ENCODE peak calls at places on chromosomes 2 and 18, in five cellular contexts. Y is aorta, E is H7, M is cardiac muscle cell, I is AG10803. Z is an unnamed sample.

GRCh38 chr18:41395695-41396094 is 559.3 kb upstream of the PIK3C3 start:
- DNase-seq in I (no peak), E (no peak), M (no peak), Y (no peak), Z (no peak)

GRCh38 chr2:235956281-235956970 is 211.8 kb downstream of the GBX2 start:
- DNase-seq in E (no peak), M (no peak), Y (peak; percentile 22), I (no peak), Z (no peak)

GRCh38 chr18:27966872-27967271 is 210.1 kb downstream of the CDH2 start:
- DNase-seq in I (peak; percentile 10), E (no peak), Y (no peak), M (no peak), Z (no peak)

GRCh38 chr2:187580462-187581124 is 26.4 kb upstream of the TFPI start:
- DNase-seq in M (peak; percentile 55), E (peak; percentile 2), I (peak; percentile 73), Y (no peak), Z (no peak)

GRCh38 chr18:6627621-6628020 is 101.9 kb upstream of the ARHGAP28 start:
- DNase-seq in I (peak; percentile 44), E (no peak), Y (no peak), M (no peak), Z (no peak)

GRCh38 chr2:181364492-181365175 is 92.6 kb upstream of the ITGA4 start:
- DNase-seq in M (no peak), Y (no peak), I (peak; percentile 64), E (no peak), Z (no peak)

GRCh38 chr2:127386764-127387654 is 766 bp downstream of the MAP3K2 start:
- DNase-seq in E (peak; percentile 90), Y (peak; percentile 92), M (peak; percentile 96), I (peak; percentile 93), Z (peak; percentile 83)

GRCh38 chr2:144446136-144446535 is 73.8 kb downstream of the ZEB2 start:
- DNase-seq in Y (no peak), I (no peak), E (no peak), M (no peak), Z (no peak)

GRCh38 chr2:110858135-110858737 is 125.9 kb downstream of the ACOXL start:
- DNase-seq in E (no peak), Y (no peak), M (no peak), I (no peak), Z (no peak)

GRCh38 chr2:197876524-197876923 is 72.1 kb downstream of the PLCL1 start:
- DNase-seq in Y (no peak), M (no peak), I (no peak), E (no peak), Z (no peak)

GRCh38 chr2:38146917-38147307 is 71.0 kb upstream of the CYP1B1 start:
- DNase-seq in Y (no peak), E (peak; percentile 28), I (peak; percentile 95), M (peak; percentile 4), Z (peak; percentile 82)

GRCh38 chr2:224331698-224332097 is 70.2 kb downstream of the FAM124B start:
- DNase-seq in I (no peak), E (no peak), Y (no peak), M (no peak), Z (no peak)

GRCh38 chr2:10389596-10389995 is 58.5 kb downstream of the ODC1 start:
- DNase-seq in E (no peak), Y (no peak), I (peak; percentile 88), M (no peak), Z (no peak)

GRCh38 chr2:163347982-163348842 is 387.6 kb downstream of the FIGN start:
- DNase-seq in M (peak; percentile 90), I (peak; percentile 72), Y (peak; percentile 90), E (peak; percentile 74), Z (peak; percentile 61)

GRCh38 chr2:119196301-119197124 is 27.1 kb upstream of the STEAP3 start:
- DNase-seq in Y (no peak), I (no peak), E (peak; percentile 73), M (no peak), Z (no peak)

GRCh38 chr2:186129767-186130581 is 356.1 kb upstream of the ZC3H15 start:
- DNase-seq in M (no peak), Y (no peak), E (no peak), I (no peak), Z (no peak)

GRCh38 chr2:85707304-85707703 is 13.1 kb downstream of the GNLY start:
- DNase-seq in E (peak; percentile 83), M (peak; percentile 87), Y (no peak), I (peak; percentile 85), Z (no peak)

GRCh38 chr2:204468689-204469429 is 76.4 kb upstream of the PARD3B start:
- DNase-seq in Y (no peak), M (no peak), I (peak; percentile 97), E (no peak), Z (no peak)

GRCh38 chr2:55965966-55966365 is 42.4 kb upstream of the EFEMP1 start:
- DNase-seq in E (no peak), Y (no peak), M (no peak), I (peak; percentile 18), Z (no peak)

GRCh38 chr2:152425765-152426710 is 91.1 kb downstream of the FMNL2 start:
- DNase-seq in E (no peak), Y (no peak), M (no peak), I (peak; percentile 30), Z (no peak)

DNA sequence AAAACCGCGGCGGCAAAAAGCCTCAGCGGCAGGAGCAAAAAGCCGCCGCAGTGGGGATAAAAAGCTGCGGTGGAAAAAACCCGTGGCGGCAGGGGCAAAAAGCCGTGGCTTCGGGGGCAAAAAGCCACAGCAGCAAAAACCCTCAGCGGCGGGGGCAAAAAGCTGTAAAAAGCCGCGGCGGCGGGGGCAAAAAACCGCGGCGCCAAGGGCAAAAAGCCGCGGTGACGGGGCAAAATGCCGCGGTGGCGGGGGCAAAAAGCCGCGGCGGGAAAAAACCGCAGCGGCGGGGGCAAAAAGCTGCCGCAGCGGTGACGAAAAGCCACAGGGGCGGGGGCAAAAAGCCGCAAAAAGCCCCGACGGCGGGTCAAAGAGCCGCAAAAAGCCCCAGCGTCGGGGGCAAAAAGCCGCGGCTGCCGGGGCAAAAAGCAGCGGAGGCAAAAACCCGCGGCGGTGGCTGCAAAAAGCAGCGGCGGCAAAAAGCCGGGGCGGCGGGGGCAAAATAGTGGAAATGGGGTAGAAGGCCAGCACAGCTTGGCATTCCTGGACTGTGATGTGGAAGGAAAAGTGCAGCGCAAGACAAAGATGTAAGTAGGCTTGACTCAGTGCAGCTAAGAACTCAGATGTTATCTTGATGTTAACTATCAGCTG is 151.8 kb downstream of the ANKRD30BL start:
- DNase-seq in M (peak; percentile 1), I (no peak), Y (no peak), E (peak; percentile 24), Z (no peak)
- H3K4me3 ChIP-seq in M (peak overlapping the region; percentile 37), I (peak overlapping the region; percentile 35), Y (no peak overlapping the region), E (peak overlapping the region; percentile 27), Z (no peak overlapping the region)

DNA sequence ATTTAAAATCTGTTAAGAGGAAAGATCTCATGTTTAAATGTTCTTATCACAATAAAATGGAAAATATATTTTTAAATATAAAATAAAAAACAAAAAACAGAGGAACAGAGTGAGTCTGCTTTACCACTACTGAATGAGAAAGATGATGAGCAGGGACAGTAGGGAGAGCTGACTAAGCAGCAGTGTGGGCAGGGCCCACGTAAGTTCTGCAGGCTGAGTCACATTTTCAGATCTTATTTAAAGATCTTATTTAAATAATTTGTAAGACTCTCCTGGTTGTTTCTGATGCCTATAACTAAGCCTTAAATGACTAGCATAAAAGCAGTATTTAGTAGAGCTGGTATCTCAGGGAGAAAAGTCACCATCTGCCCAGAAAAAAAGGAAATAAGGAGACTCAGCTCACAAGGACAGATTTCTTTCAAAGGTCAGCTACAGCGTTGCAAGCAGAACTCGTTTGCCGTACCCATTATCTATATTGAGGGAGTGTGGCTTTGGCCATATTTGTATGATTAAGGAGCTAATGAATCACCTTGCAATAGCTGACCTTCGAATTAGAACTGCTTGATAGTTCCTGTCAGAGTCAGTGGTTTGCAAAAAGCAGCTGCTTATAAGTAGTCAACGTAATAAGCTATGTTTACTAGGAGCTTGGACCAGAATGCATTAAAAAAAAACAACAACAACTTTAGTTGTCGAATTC is 322.1 kb upstream of the CHAC2 start:
- DNase-seq in I (peak; percentile 27), M (no peak), E (no peak), Y (no peak), Z (no peak)
- H3K4me3 ChIP-seq in I (no peak overlapping the region), M (no peak overlapping the region), E (no peak overlapping the region), Y (no peak overlapping the region), Z (no peak overlapping the region)

GRCh38 chr2:96184188-96184587 is 24.4 kb downstream of the STARD7 start:
- DNase-seq in M (no peak), I (no peak), Y (no peak), E (no peak), Z (no peak)
- H3K4me3 ChIP-seq in M (no peak overlapping the region), I (no peak overlapping the region), Y (no peak overlapping the region), E (no peak overlapping the region), Z (no peak overlapping the region)

DNA sequence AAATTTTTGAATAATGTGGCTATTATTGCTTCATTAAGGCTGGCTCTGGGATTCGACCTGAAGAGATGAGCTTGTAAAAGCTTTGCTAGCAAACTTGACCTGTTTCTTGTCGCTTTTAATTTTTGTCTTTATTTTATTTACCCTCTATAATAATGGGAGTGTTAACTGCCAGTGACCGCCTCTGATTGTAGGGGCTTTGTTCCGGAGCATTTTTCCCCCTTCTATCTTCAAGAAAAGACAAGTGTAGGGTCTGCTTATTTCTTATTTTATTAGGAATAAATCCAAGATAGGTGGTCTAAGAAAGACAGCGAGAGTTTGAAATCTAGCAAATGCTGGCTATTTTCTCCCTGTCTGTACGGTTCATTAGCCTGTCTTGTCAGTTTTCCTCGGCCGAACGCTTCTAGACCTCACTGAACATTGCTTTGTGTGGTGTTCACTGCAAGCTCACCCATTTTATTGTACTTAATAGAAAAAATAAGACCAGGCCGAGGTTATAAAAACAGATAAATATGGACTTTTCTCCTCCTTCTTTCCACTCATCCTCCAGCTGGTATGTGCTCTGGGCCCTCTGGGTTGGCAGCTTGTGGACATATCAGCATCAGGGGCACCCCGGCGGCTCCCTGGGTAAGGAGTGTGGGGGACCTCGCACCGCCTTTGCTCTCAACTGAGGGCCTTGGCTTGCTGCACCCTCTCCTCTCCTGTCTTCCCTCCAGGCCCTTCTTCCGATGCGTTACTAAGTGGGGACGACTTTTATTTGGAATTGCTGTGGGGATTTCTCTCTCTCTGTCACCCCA is 8.5 kb downstream of the MEIS1 start:
- DNase-seq in Y (peak; percentile 78), M (no peak), E (peak; percentile 22), I (peak; percentile 26), Z (no peak)
- H3K4me3 ChIP-seq in Y (peak overlapping the region; percentile 60), M (peak overlapping the region; percentile 94), E (no peak overlapping the region), I (peak overlapping the region; percentile 88), Z (no peak overlapping the region)

GRCh38 chr2:42100696-42101585 is 53.1 kb downstream of the PKDCC start:
- DNase-seq in I (peak; percentile 85), M (no peak), E (peak; percentile 84), Y (peak; percentile 90), Z (no peak)

GRCh38 chr2:42099431-42100173 is 51.8 kb downstream of the PKDCC start:
- DNase-seq in M (no peak), Y (no peak), I (no peak), E (no peak), Z (no peak)

GRCh38 chr2:42103829-42104228 is 56.0 kb downstream of the PKDCC start:
- DNase-seq in I (no peak), M (no peak), Y (no peak), E (no peak), Z (no peak)

GRCh38 chr2:42102606-42103450 is 55.0 kb downstream of the PKDCC start:
- DNase-seq in M (peak; percentile 90), I (peak; percentile 41), E (peak; percentile 96), Y (peak; percentile 88), Z (no peak)

GRCh38 chr2:42101641-42102605 is 54.1 kb downstream of the PKDCC start:
- DNase-seq in E (peak; percentile 78), M (no peak), I (peak; percentile 91), Y (peak; percentile 86), Z (no peak)
- H3K4me3 ChIP-seq in E (peak overlapping the region; percentile 44), M (no peak overlapping the region), I (peak overlapping the region; percentile 20), Y (no peak overlapping the region), Z (no peak overlapping the region)